ENCODE peak calls at places on chromosomes 12 and 14, in seven cellular contexts. One of them, this sample, is unnamed.

GRCh38 chr12:96398422-96399080 is 1.7 kb downstream of the CDK17 start:
- DNase-seq in AG04449: no peak
- DNase-seq in GM12865: peak; percentile 31
- DNase-seq in choroid plexus epithelial cell: peak; percentile 27
- DNase-seq in CD8-positive, alpha-beta T cell: no peak
- DNase-seq in aorta: no peak
- DNase-seq in psoas muscle: no peak
- DNase-seq in this sample: no peak

GRCh38 chr12:130862161-130862560 is 9.7 kb upstream of the RAN start:
- DNase-seq in psoas muscle: no peak
- DNase-seq in choroid plexus epithelial cell: no peak
- DNase-seq in CD8-positive, alpha-beta T cell: no peak
- DNase-seq in AG04449: no peak
- DNase-seq in aorta: peak; percentile 22
- DNase-seq in GM12865: no peak
- DNase-seq in this sample: no peak

GRCh38 chr14:70013269-70013873 is 134.2 kb downstream of the SMOC1 start:
- DNase-seq in CD8-positive, alpha-beta T cell: no peak
- DNase-seq in GM12865: peak; percentile 55
- DNase-seq in aorta: no peak
- DNase-seq in AG04449: no peak
- DNase-seq in choroid plexus epithelial cell: peak; percentile 66
- DNase-seq in psoas muscle: no peak
- DNase-seq in this sample: no peak

GRCh38 chr12:110348431-110349059 is 55.0 kb downstream of the ANAPC7 start:
- DNase-seq in choroid plexus epithelial cell: no peak
- DNase-seq in psoas muscle: no peak
- DNase-seq in AG04449: no peak
- DNase-seq in aorta: peak; percentile 32
- DNase-seq in CD8-positive, alpha-beta T cell: no peak
- DNase-seq in GM12865: no peak
- DNase-seq in this sample: no peak

GRCh38 chr14:55240526-55241178 is 30.6 kb upstream of the FBXO34 start:
- DNase-seq in aorta: peak; percentile 74
- DNase-seq in psoas muscle: no peak
- DNase-seq in choroid plexus epithelial cell: peak; percentile 57
- DNase-seq in CD8-positive, alpha-beta T cell: no peak
- DNase-seq in AG04449: peak; percentile 46
- DNase-seq in GM12865: no peak
- DNase-seq in this sample: peak; percentile 59

GRCh38 chr14:106185837-106186233 is 659.5 kb downstream of the TMEM121 start:
- DNase-seq in choroid plexus epithelial cell: no peak
- DNase-seq in CD8-positive, alpha-beta T cell: peak; percentile 73
- DNase-seq in psoas muscle: no peak
- DNase-seq in aorta: no peak
- DNase-seq in AG04449: no peak
- DNase-seq in GM12865: peak; percentile 5
- DNase-seq in this sample: no peak

GRCh38 chr12:2691340-2692111 is 103.2 kb upstream of the FKBP4 start:
- DNase-seq in aorta: no peak
- DNase-seq in CD8-positive, alpha-beta T cell: peak; percentile 43
- DNase-seq in choroid plexus epithelial cell: no peak
- DNase-seq in GM12865: peak; percentile 74
- DNase-seq in AG04449: no peak
- DNase-seq in psoas muscle: no peak
- DNase-seq in this sample: no peak

GRCh38 chr12:109741970-109742372 is 28.3 kb downstream of the FAM222A start:
- DNase-seq in CD8-positive, alpha-beta T cell: no peak
- DNase-seq in choroid plexus epithelial cell: no peak
- DNase-seq in aorta: peak; percentile 23
- DNase-seq in psoas muscle: peak; percentile 5
- DNase-seq in AG04449: no peak
- DNase-seq in GM12865: no peak
- DNase-seq in this sample: no peak

GRCh38 chr12:56220611-56221232 is 1.0 kb downstream of the RNF41 start:
- DNase-seq in GM12865: peak; percentile 41
- DNase-seq in choroid plexus epithelial cell: peak; percentile 69
- DNase-seq in psoas muscle: no peak
- DNase-seq in AG04449: peak; percentile 10
- DNase-seq in CD8-positive, alpha-beta T cell: no peak
- DNase-seq in aorta: no peak
- DNase-seq in this sample: no peak

GRCh38 chr14:70366890-70367289 is 7.4 kb upstream of the COX16 start:
- DNase-seq in choroid plexus epithelial cell: no peak
- DNase-seq in GM12865: no peak
- DNase-seq in psoas muscle: no peak
- DNase-seq in CD8-positive, alpha-beta T cell: no peak
- DNase-seq in aorta: no peak
- DNase-seq in AG04449: no peak
- DNase-seq in this sample: no peak

GRCh38 chr14:35399083-35399807 is 5.3 kb downstream of the NFKBIA start:
- DNase-seq in CD8-positive, alpha-beta T cell: no peak
- DNase-seq in aorta: peak; percentile 73
- DNase-seq in AG04449: no peak
- DNase-seq in psoas muscle: no peak
- DNase-seq in choroid plexus epithelial cell: no peak
- DNase-seq in GM12865: peak; percentile 58
- DNase-seq in this sample: no peak

GRCh38 chr12:120684523-120684932 is 2.4 kb upstream of the MLEC start:
- DNase-seq in CD8-positive, alpha-beta T cell: no peak
- DNase-seq in psoas muscle: no peak
- DNase-seq in choroid plexus epithelial cell: peak; percentile 43
- DNase-seq in GM12865: peak; percentile 85
- DNase-seq in aorta: no peak
- DNase-seq in AG04449: no peak
- DNase-seq in this sample: peak; percentile 27

GRCh38 chr12:56801661-56802622 is 38.8 kb downstream of the HSD17B6 start:
- DNase-seq in psoas muscle: no peak
- DNase-seq in AG04449: no peak
- DNase-seq in aorta: no peak
- DNase-seq in GM12865: no peak
- DNase-seq in choroid plexus epithelial cell: no peak
- DNase-seq in CD8-positive, alpha-beta T cell: no peak
- DNase-seq in this sample: no peak

GRCh38 chr12:11656550-11656949 is 7.1 kb downstream of the ETV6 start:
- DNase-seq in aorta: no peak
- DNase-seq in choroid plexus epithelial cell: no peak
- DNase-seq in psoas muscle: no peak
- DNase-seq in AG04449: no peak
- DNase-seq in CD8-positive, alpha-beta T cell: no peak
- DNase-seq in GM12865: no peak
- DNase-seq in this sample: no peak

DNA sequence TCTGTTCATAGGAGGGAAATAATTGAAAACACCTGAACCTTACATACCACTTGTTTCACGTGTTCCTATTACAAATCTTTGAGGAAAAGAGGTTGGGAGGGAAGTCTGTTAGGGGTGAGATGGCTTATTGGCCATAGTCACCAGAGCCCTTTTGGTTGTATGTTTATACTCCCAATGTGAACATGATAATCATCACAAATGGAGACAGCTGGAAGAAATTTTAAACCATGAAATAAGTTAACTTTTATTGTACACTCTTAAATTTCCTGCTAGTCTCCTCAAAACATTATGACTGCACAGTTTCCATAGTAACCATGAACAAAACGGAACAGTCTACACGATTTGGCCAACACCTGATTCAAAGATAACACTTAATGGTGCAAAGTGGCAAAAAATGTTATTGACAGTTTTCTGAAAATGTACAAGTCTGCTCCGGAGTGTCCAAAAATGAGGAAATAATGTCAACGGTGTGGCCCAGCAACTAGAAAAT is 56.9 kb downstream of the LMNTD1 start:
- DNase-seq in GM12865: no peak
- DNase-seq in AG04449: no peak
- DNase-seq in choroid plexus epithelial cell: peak; percentile 17
- DNase-seq in CD8-positive, alpha-beta T cell: no peak
- DNase-seq in psoas muscle: no peak
- DNase-seq in aorta: no peak
- DNase-seq in this sample: no peak
- H3K4me3 ChIP-seq in GM12865: no peak overlapping the region
- H3K4me3 ChIP-seq in AG04449: no peak overlapping the region
- H3K4me3 ChIP-seq in choroid plexus epithelial cell: no peak overlapping the region
- H3K4me3 ChIP-seq in CD8-positive, alpha-beta T cell: no peak overlapping the region
- H3K4me3 ChIP-seq in psoas muscle: no peak overlapping the region
- H3K4me3 ChIP-seq in aorta: no peak overlapping the region
- H3K4me3 ChIP-seq in this sample: no peak overlapping the region

GRCh38 chr14:95698287-95698686 is 12.1 kb downstream of the TCL1B start:
- DNase-seq in choroid plexus epithelial cell: no peak
- DNase-seq in GM12865: no peak
- DNase-seq in psoas muscle: no peak
- DNase-seq in aorta: no peak
- DNase-seq in AG04449: no peak
- DNase-seq in CD8-positive, alpha-beta T cell: no peak
- DNase-seq in this sample: no peak

GRCh38 chr14:95701846-95702221 is 12.1 kb downstream of the TCL1A start:
- DNase-seq in aorta: no peak
- DNase-seq in AG04449: no peak
- DNase-seq in GM12865: no peak
- DNase-seq in choroid plexus epithelial cell: peak; percentile 2
- DNase-seq in psoas muscle: no peak
- DNase-seq in CD8-positive, alpha-beta T cell: no peak
- DNase-seq in this sample: no peak

GRCh38 chr14:95697764-95698163 is 11.5 kb downstream of the TCL1B start:
- DNase-seq in GM12865: peak; percentile 78
- DNase-seq in psoas muscle: no peak
- DNase-seq in AG04449: no peak
- DNase-seq in choroid plexus epithelial cell: no peak
- DNase-seq in CD8-positive, alpha-beta T cell: no peak
- DNase-seq in aorta: no peak
- DNase-seq in this sample: no peak

GRCh38 chr14:95699397-95699796 is 13.2 kb downstream of the TCL1B start:
- DNase-seq in psoas muscle: no peak
- DNase-seq in GM12865: peak; percentile 75
- DNase-seq in CD8-positive, alpha-beta T cell: no peak
- DNase-seq in aorta: no peak
- DNase-seq in AG04449: no peak
- DNase-seq in choroid plexus epithelial cell: no peak
- DNase-seq in this sample: no peak

GRCh38 chr14:95700221-95700976 is 13.5 kb downstream of the TCL1A start:
- DNase-seq in aorta: no peak
- DNase-seq in CD8-positive, alpha-beta T cell: no peak
- DNase-seq in GM12865: no peak
- DNase-seq in choroid plexus epithelial cell: no peak
- DNase-seq in psoas muscle: no peak
- DNase-seq in AG04449: no peak
- DNase-seq in this sample: no peak
- H3K4me3 ChIP-seq in aorta: no peak overlapping the region
- H3K4me3 ChIP-seq in CD8-positive, alpha-beta T cell: no peak overlapping the region
- H3K4me3 ChIP-seq in GM12865: peak overlapping the region; percentile 28
- H3K4me3 ChIP-seq in choroid plexus epithelial cell: no peak overlapping the region
- H3K4me3 ChIP-seq in psoas muscle: no peak overlapping the region
- H3K4me3 ChIP-seq in AG04449: no peak overlapping the region
- H3K4me3 ChIP-seq in this sample: no peak overlapping the region

GRCh38 chr12:124322271-124322998 is 27.5 kb downstream of the RFLNA start:
- DNase-seq in AG04449: no peak
- DNase-seq in GM12865: peak; percentile 10
- DNase-seq in choroid plexus epithelial cell: no peak
- DNase-seq in aorta: no peak
- DNase-seq in CD8-positive, alpha-beta T cell: no peak
- DNase-seq in psoas muscle: no peak
- DNase-seq in this sample: no peak

GRCh38 chr12:124321556-124322270 is 26.8 kb downstream of the RFLNA start:
- DNase-seq in aorta: no peak
- DNase-seq in AG04449: no peak
- DNase-seq in choroid plexus epithelial cell: no peak
- DNase-seq in psoas muscle: no peak
- DNase-seq in GM12865: no peak
- DNase-seq in CD8-positive, alpha-beta T cell: no peak
- DNase-seq in this sample: no peak

GRCh38 chr12:124326104-124326503 is 31.2 kb downstream of the RFLNA start:
- DNase-seq in CD8-positive, alpha-beta T cell: no peak
- DNase-seq in AG04449: no peak
- DNase-seq in aorta: no peak
- DNase-seq in choroid plexus epithelial cell: no peak
- DNase-seq in psoas muscle: no peak
- DNase-seq in GM12865: no peak
- DNase-seq in this sample: no peak

GRCh38 chr12:124324803-124325705 is 30.2 kb downstream of the RFLNA start:
- DNase-seq in CD8-positive, alpha-beta T cell: no peak
- DNase-seq in GM12865: no peak
- DNase-seq in psoas muscle: no peak
- DNase-seq in choroid plexus epithelial cell: no peak
- DNase-seq in aorta: no peak
- DNase-seq in AG04449: no peak
- DNase-seq in this sample: no peak

GRCh38 chr12:124323771-124324530 is 29.1 kb downstream of the RFLNA start:
- DNase-seq in CD8-positive, alpha-beta T cell: peak; percentile 11
- DNase-seq in psoas muscle: no peak
- DNase-seq in aorta: no peak
- DNase-seq in GM12865: no peak
- DNase-seq in choroid plexus epithelial cell: no peak
- DNase-seq in AG04449: no peak
- DNase-seq in this sample: no peak
- H3K4me3 ChIP-seq in CD8-positive, alpha-beta T cell: no peak overlapping the region
- H3K4me3 ChIP-seq in psoas muscle: no peak overlapping the region
- H3K4me3 ChIP-seq in aorta: no peak overlapping the region
- H3K4me3 ChIP-seq in GM12865: no peak overlapping the region
- H3K4me3 ChIP-seq in choroid plexus epithelial cell: no peak overlapping the region
- H3K4me3 ChIP-seq in AG04449: no peak overlapping the region
- H3K4me3 ChIP-seq in this sample: no peak overlapping the region

DNA sequence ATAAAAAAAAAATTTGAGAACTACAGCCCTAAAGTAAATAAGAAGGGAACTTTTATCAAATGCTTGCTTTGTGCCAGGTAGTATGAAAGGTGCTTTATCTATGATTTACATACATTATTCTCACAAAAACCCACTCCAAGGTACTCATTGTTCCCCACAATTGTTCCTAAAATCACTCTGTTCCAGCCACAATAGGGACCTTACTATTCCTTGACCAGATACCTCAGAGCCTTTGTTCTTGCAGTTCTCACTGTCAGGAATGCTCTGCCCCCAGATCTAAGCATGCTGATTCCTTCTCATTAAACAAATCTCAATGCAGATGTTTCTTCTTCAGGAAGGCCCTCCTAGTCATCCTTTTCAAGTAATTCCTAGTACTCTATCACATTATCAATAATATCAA is 60.2 kb downstream of the PPP1R12A start:
- DNase-seq in CD8-positive, alpha-beta T cell: no peak
- DNase-seq in aorta: no peak
- DNase-seq in psoas muscle: no peak
- DNase-seq in choroid plexus epithelial cell: no peak
- DNase-seq in GM12865: no peak
- DNase-seq in AG04449: no peak
- DNase-seq in this sample: no peak
- H3K4me3 ChIP-seq in CD8-positive, alpha-beta T cell: no peak overlapping the region
- H3K4me3 ChIP-seq in aorta: no peak overlapping the region
- H3K4me3 ChIP-seq in psoas muscle: no peak overlapping the region
- H3K4me3 ChIP-seq in choroid plexus epithelial cell: no peak overlapping the region
- H3K4me3 ChIP-seq in GM12865: no peak overlapping the region
- H3K4me3 ChIP-seq in AG04449: no peak overlapping the region
- H3K4me3 ChIP-seq in this sample: no peak overlapping the region